ENCODE peak calls at places on chromosome 6, in four cellular contexts. T is HepG2, B is NT2/D1, I is EL. H is an unnamed sample.

GRCh38 chr6:42423244-42423643 is 28.5 kb downstream of the TRERF1 start:
- DNase-seq in T (no peak), B (no peak), I (no peak), H (no peak)

GRCh38 chr6:137678451-137678850 is 184.3 kb upstream of the OLIG3 start:
- DNase-seq in T (no peak), B (no peak), I (no peak), H (no peak)

GRCh38 chr6:56954389-56955170 is at the start of gene BEND6:
- DNase-seq in T (peak), B (no peak), I (peak), H (peak)

GRCh38 chr6:33313105-33313708 is 671 bp downstream of the TAPBP start:
- DNase-seq in T (no peak), B (no peak), I (peak), H (peak)

GRCh38 chr6:72624557-72625160 is 2.8 kb downstream of the KCNQ5 start:
- DNase-seq in T (no peak), B (no peak), I (peak), H (no peak)

GRCh38 chr6:81683928-81684327 is 68.6 kb downstream of the TENT5A start:
- DNase-seq in T (no peak), B (no peak), I (peak), H (peak)

GRCh38 chr6:106973018-106973840 is 1.3 kb downstream of the CD24 start:
- DNase-seq in T (no peak), B (no peak), I (no peak), H (peak)

GRCh38 chr6:56334937-56335336 is 87.6 kb upstream of the COL21A1 start:
- DNase-seq in T (no peak), B (no peak), I (peak), H (no peak)

GRCh38 chr6:28767691-28768090 is 156.1 kb downstream of the TRIM27 start:
- DNase-seq in T (no peak), B (no peak), I (no peak), H (no peak)

GRCh38 chr6:1503811-1504210 is 105.9 kb upstream of the FOXC1 start:
- DNase-seq in T (no peak), B (no peak), I (no peak), H (no peak)